ENCODE peak calls at places on chromosomes 2 and 18, in five cellular contexts. One of them, this sample, is unnamed. For H3K4me1, the result is how much of the 10 kb centered on the place peaks cover.

GRCh38 chr2:8633735-8634313 is 48.0 kb upstream of the ID2 start:
- DNase-seq in cardiac muscle cell: peak
- DNase-seq in GM23248: peak
- DNase-seq in thyroid gland: no peak
- DNase-seq in H9: no peak
- DNase-seq in this sample: no peak

GRCh38 chr2:205885492-205886099 is 200.4 kb downstream of the INO80D start:
- DNase-seq in cardiac muscle cell: peak
- DNase-seq in thyroid gland: peak
- DNase-seq in H9: peak
- DNase-seq in GM23248: peak
- DNase-seq in this sample: peak

GRCh38 chr2:33796511-33796910 is 197.4 kb upstream of the FAM98A start:
- DNase-seq in GM23248: peak
- DNase-seq in thyroid gland: no peak
- DNase-seq in H9: no peak
- DNase-seq in cardiac muscle cell: no peak
- DNase-seq in this sample: no peak

GRCh38 chr2:144505245-144505801 is 14.6 kb downstream of the ZEB2 start:
- DNase-seq in GM23248: peak
- DNase-seq in thyroid gland: no peak
- DNase-seq in cardiac muscle cell: peak
- DNase-seq in H9: no peak
- DNase-seq in this sample: no peak

GRCh38 chr2:43174368-43175186 is 51.8 kb downstream of the ZFP36L2 start:
- DNase-seq in thyroid gland: no peak
- DNase-seq in GM23248: no peak
- DNase-seq in H9: no peak
- DNase-seq in cardiac muscle cell: peak
- DNase-seq in this sample: no peak

GRCh38 chr2:16320716-16321115 is 344.9 kb downstream of the CYRIA start:
- DNase-seq in cardiac muscle cell: no peak
- DNase-seq in GM23248: no peak
- DNase-seq in H9: no peak
- DNase-seq in thyroid gland: no peak
- DNase-seq in this sample: no peak

GRCh38 chr2:118443596-118443995 is 355.3 kb downstream of the INSIG2 start:
- DNase-seq in cardiac muscle cell: peak
- DNase-seq in GM23248: peak
- DNase-seq in H9: no peak
- DNase-seq in thyroid gland: no peak
- DNase-seq in this sample: no peak

GRCh38 chr2:240260664-240261063 is 120.2 kb upstream of the OTOS start:
- DNase-seq in thyroid gland: no peak
- DNase-seq in GM23248: no peak
- DNase-seq in cardiac muscle cell: no peak
- DNase-seq in H9: no peak
- DNase-seq in this sample: no peak

GRCh38 chr2:28134857-28135256 is 244.3 kb downstream of the BABAM2 start:
- DNase-seq in H9: no peak
- DNase-seq in cardiac muscle cell: no peak
- DNase-seq in thyroid gland: no peak
- DNase-seq in GM23248: no peak
- DNase-seq in this sample: no peak

GRCh38 chr2:40403233-40403841 is 48.6 kb downstream of the SLC8A1 start:
- DNase-seq in thyroid gland: no peak
- DNase-seq in GM23248: peak
- DNase-seq in cardiac muscle cell: peak
- DNase-seq in H9: no peak
- DNase-seq in this sample: no peak

GRCh38 chr18:35617865-35618264 is 36.3 kb downstream of the GALNT1 start:
- DNase-seq in thyroid gland: no peak
- DNase-seq in GM23248: no peak
- DNase-seq in cardiac muscle cell: no peak
- DNase-seq in H9: no peak
- DNase-seq in this sample: no peak

GRCh38 chr2:48332286-48332685 is 197.7 kb upstream of the STON1 start:
- DNase-seq in GM23248: peak
- DNase-seq in H9: no peak
- DNase-seq in thyroid gland: no peak
- DNase-seq in cardiac muscle cell: peak
- DNase-seq in this sample: no peak

GRCh38 chr2:207617011-207617671 is 8.1 kb downstream of the METTL21A start:
- DNase-seq in GM23248: peak
- DNase-seq in cardiac muscle cell: peak
- DNase-seq in thyroid gland: no peak
- DNase-seq in H9: no peak
- DNase-seq in this sample: no peak

GRCh38 chr2:17539596-17539992 is 902 bp upstream of the VSNL1 start:
- DNase-seq in GM23248: peak
- DNase-seq in H9: peak
- DNase-seq in cardiac muscle cell: peak
- DNase-seq in thyroid gland: peak
- DNase-seq in this sample: no peak

GRCh38 chr2:166375736-166376487 is at the start of gene SCN9A:
- DNase-seq in H9: peak
- DNase-seq in GM23248: peak
- DNase-seq in thyroid gland: peak
- DNase-seq in cardiac muscle cell: peak
- DNase-seq in this sample: peak

GRCh38 chr2:235740821-235741220 is 247.0 kb downstream of the AGAP1 start:
- DNase-seq in H9: peak
- DNase-seq in thyroid gland: no peak
- DNase-seq in cardiac muscle cell: no peak
- DNase-seq in GM23248: no peak
- DNase-seq in this sample: no peak

GRCh38 chr2:240304746-240305161 is 130.7 kb upstream of the GPC1 start:
- DNase-seq in cardiac muscle cell: no peak
- DNase-seq in H9: no peak
- DNase-seq in GM23248: no peak
- DNase-seq in thyroid gland: no peak
- DNase-seq in this sample: no peak

GRCh38 chr2:96092580-96092877 is 23.8 kb downstream of the ADRA2B start:
- DNase-seq in thyroid gland: no peak
- DNase-seq in GM23248: no peak
- DNase-seq in H9: peak
- DNase-seq in cardiac muscle cell: no peak
- DNase-seq in this sample: no peak

GRCh38 chr18:13139885-13140450 is 78.6 kb upstream of the LDLRAD4 start:
- DNase-seq in H9: no peak
- DNase-seq in GM23248: no peak
- DNase-seq in cardiac muscle cell: no peak
- DNase-seq in thyroid gland: no peak
- DNase-seq in this sample: no peak

GRCh38 chr2:35462226-35462983 is 893.2 kb upstream of the CRIM1 start:
- DNase-seq in cardiac muscle cell: peak
- DNase-seq in thyroid gland: no peak
- DNase-seq in H9: no peak
- DNase-seq in GM23248: peak
- DNase-seq in this sample: no peak

GRCh38 chr18:71322201-71322600 is 1033.4 kb downstream of the SOCS6 start:
- DNase-seq in cardiac muscle cell: no peak
- DNase-seq in H9: no peak
- DNase-seq in GM23248: no peak
- DNase-seq in thyroid gland: no peak
- DNase-seq in this sample: no peak

GRCh38 chr2:6921321-6921922 is 4.2 kb downstream of the RNF144A start:
- DNase-seq in thyroid gland: no peak
- DNase-seq in cardiac muscle cell: no peak
- DNase-seq in H9: no peak
- DNase-seq in GM23248: no peak
- DNase-seq in this sample: no peak

GRCh38 chr2:208406474-208407451 is at the start of gene PTH2R:
- DNase-seq in cardiac muscle cell: peak
- DNase-seq in GM23248: peak
- DNase-seq in H9: peak
- DNase-seq in thyroid gland: peak
- DNase-seq in this sample: no peak

GRCh38 chr2:240561325-240561971 is 1.3 kb downstream of the DUSP28 start:
- DNase-seq in H9: no peak
- DNase-seq in cardiac muscle cell: peak
- DNase-seq in GM23248: peak
- DNase-seq in thyroid gland: no peak
- DNase-seq in this sample: no peak

GRCh38 chr2:66573866-66574265 is 138.9 kb downstream of the MEIS1 start:
- DNase-seq in thyroid gland: no peak
- DNase-seq in cardiac muscle cell: no peak
- DNase-seq in GM23248: no peak
- DNase-seq in H9: peak
- DNase-seq in this sample: no peak

GRCh38 chr2:62306751-62307468 is 111.0 kb downstream of the B3GNT2 start:
- DNase-seq in GM23248: no peak
- DNase-seq in H9: no peak
- DNase-seq in cardiac muscle cell: peak
- DNase-seq in thyroid gland: peak
- DNase-seq in this sample: no peak

GRCh38 chr2:201777043-201777442 is 3.7 kb downstream of the ALS2 start:
- DNase-seq in cardiac muscle cell: no peak
- DNase-seq in H9: no peak
- DNase-seq in GM23248: peak
- DNase-seq in thyroid gland: no peak
- DNase-seq in this sample: no peak

GRCh38 chr2:201780674-201781582 is at the start of gene ALS2:
- DNase-seq in GM23248: peak
- DNase-seq in thyroid gland: peak
- DNase-seq in cardiac muscle cell: peak
- DNase-seq in H9: peak
- DNase-seq in this sample: peak

GRCh38 chr2:201781583-201782051 is 884 bp upstream of the ALS2 start:
- DNase-seq in cardiac muscle cell: peak
- DNase-seq in thyroid gland: peak
- DNase-seq in H9: no peak
- DNase-seq in GM23248: peak
- DNase-seq in this sample: no peak

GRCh38 chr2:201777869-201778268 is 2.9 kb downstream of the ALS2 start:
- DNase-seq in cardiac muscle cell: no peak
- DNase-seq in GM23248: no peak
- DNase-seq in thyroid gland: no peak
- DNase-seq in H9: no peak
- DNase-seq in this sample: no peak

GRCh38 chr2:201779996-201780673 is 598 bp downstream of the ALS2 start:
- DNase-seq in GM23248: peak
- DNase-seq in thyroid gland: peak
- DNase-seq in H9: no peak
- DNase-seq in cardiac muscle cell: peak
- DNase-seq in this sample: peak
- H3K4me1 ChIP-seq in GM23248: under half
- H3K4me1 ChIP-seq in thyroid gland: under half
- H3K4me1 ChIP-seq in H9: under half
- H3K4me1 ChIP-seq in cardiac muscle cell: under half
- H3K4me1 ChIP-seq in this sample: under half

GRCh38 chr2:188364033-188364432 is 72.4 kb downstream of the GULP1 start:
- DNase-seq in thyroid gland: no peak
- DNase-seq in cardiac muscle cell: no peak
- DNase-seq in H9: no peak
- DNase-seq in GM23248: no peak
- DNase-seq in this sample: no peak

GRCh38 chr2:188365058-188365641 is 73.5 kb downstream of the GULP1 start:
- DNase-seq in cardiac muscle cell: no peak
- DNase-seq in H9: no peak
- DNase-seq in GM23248: no peak
- DNase-seq in thyroid gland: no peak
- DNase-seq in this sample: no peak

GRCh38 chr2:188369365-188369764 is 77.7 kb downstream of the GULP1 start:
- DNase-seq in H9: no peak
- DNase-seq in thyroid gland: peak
- DNase-seq in cardiac muscle cell: peak
- DNase-seq in GM23248: peak
- DNase-seq in this sample: no peak

GRCh38 chr2:188367164-188367563 is 75.5 kb downstream of the GULP1 start:
- DNase-seq in H9: no peak
- DNase-seq in thyroid gland: no peak
- DNase-seq in cardiac muscle cell: no peak
- DNase-seq in GM23248: no peak
- DNase-seq in this sample: no peak
- H3K4me1 ChIP-seq in H9: under half
- H3K4me1 ChIP-seq in thyroid gland: under half
- H3K4me1 ChIP-seq in cardiac muscle cell: under half
- H3K4me1 ChIP-seq in GM23248: under half
- H3K4me1 ChIP-seq in this sample: under half

GRCh38 chr2:72920317-72921087 is 3.2 kb downstream of the EMX1 start:
- DNase-seq in GM23248: peak
- DNase-seq in H9: peak
- DNase-seq in cardiac muscle cell: peak
- DNase-seq in thyroid gland: no peak
- DNase-seq in this sample: no peak

GRCh38 chr2:72919414-72920316 is 2.3 kb downstream of the EMX1 start:
- DNase-seq in cardiac muscle cell: no peak
- DNase-seq in thyroid gland: no peak
- DNase-seq in H9: peak
- DNase-seq in GM23248: peak
- DNase-seq in this sample: no peak

GRCh38 chr2:72921088-72921851 is 4.0 kb downstream of the EMX1 start:
- DNase-seq in H9: no peak
- DNase-seq in GM23248: no peak
- DNase-seq in cardiac muscle cell: no peak
- DNase-seq in thyroid gland: no peak
- DNase-seq in this sample: no peak

GRCh38 chr2:72923833-72924352 is 6.6 kb downstream of the EMX1 start:
- DNase-seq in GM23248: no peak
- DNase-seq in thyroid gland: no peak
- DNase-seq in cardiac muscle cell: no peak
- DNase-seq in H9: peak
- DNase-seq in this sample: no peak

DNA sequence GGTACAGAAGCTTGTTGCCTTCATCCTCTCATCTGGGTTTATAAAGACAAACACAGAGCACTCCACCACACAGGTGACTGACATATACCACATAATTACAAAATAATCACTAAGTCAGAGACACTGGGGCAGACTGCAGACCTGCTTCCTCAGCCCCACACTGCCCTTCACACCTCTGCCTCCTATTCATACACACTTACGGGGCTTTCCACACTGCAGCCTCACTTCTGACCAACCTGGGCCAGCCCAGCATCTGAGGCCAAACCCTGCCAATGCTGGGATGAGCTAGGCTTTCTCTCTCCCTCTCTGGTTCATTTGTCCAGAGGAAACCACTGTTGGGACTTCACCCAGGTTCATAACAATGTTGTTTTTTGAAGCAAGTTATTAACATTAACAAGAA is 4.5 kb downstream of the EMX1 start:
- DNase-seq in thyroid gland: no peak
- DNase-seq in H9: peak
- DNase-seq in GM23248: no peak
- DNase-seq in cardiac muscle cell: no peak
- DNase-seq in this sample: no peak
- H3K4me1 ChIP-seq in thyroid gland: under half
- H3K4me1 ChIP-seq in H9: under half
- H3K4me1 ChIP-seq in GM23248: under half
- H3K4me1 ChIP-seq in cardiac muscle cell: under half
- H3K4me1 ChIP-seq in this sample: under half

DNA sequence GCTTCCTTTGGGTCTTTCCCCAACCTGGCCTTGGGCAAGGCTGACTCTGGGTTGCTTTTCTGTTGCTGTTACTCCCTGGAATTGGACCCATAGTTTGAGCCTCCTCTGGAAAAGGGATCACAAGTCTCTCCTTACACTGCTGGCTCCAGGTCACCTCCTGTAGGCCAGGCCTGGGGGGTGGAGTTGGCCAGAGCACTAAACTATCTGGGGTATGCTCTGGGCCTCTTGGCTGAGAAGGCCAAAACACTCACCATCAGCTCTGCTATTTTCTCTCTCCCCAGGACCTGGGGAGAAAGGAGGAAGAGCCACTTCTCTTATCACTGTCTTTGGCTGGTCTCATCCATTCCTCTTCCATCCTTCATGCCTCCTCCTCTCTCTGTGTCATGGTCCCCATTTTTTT is 56.5 kb upstream of the NCOA1 start:
- DNase-seq in H9: no peak
- DNase-seq in GM23248: no peak
- DNase-seq in thyroid gland: no peak
- DNase-seq in cardiac muscle cell: no peak
- DNase-seq in this sample: no peak
- H3K4me1 ChIP-seq in H9: under half
- H3K4me1 ChIP-seq in GM23248: under half
- H3K4me1 ChIP-seq in thyroid gland: under half
- H3K4me1 ChIP-seq in cardiac muscle cell: under half
- H3K4me1 ChIP-seq in this sample: under half